ENCODE peak calls at places on chromosomes 3 and 15, in four cellular contexts. One of them, this sample, is unnamed.

GRCh38 chr15:61195116-61196002 is 33.7 kb downstream of the RORA start:
- DNase-seq in HFF-Myc: peak
- DNase-seq in CD8-positive, alpha-beta T cell: no peak
- DNase-seq in stomach: no peak
- DNase-seq in this sample: no peak

GRCh38 chr3:623914-624545 is 427.5 kb downstream of the CHL1 start:
- DNase-seq in HFF-Myc: no peak
- DNase-seq in CD8-positive, alpha-beta T cell: no peak
- DNase-seq in stomach: no peak
- DNase-seq in this sample: no peak

GRCh38 chr3:196327405-196327804 is 9.4 kb upstream of the DYNLT2B start:
- DNase-seq in HFF-Myc: no peak
- DNase-seq in CD8-positive, alpha-beta T cell: no peak
- DNase-seq in stomach: peak
- DNase-seq in this sample: no peak

GRCh38 chr3:183460059-183461052 is 31.9 kb upstream of the MCF2L2 start:
- DNase-seq in HFF-Myc: no peak
- DNase-seq in CD8-positive, alpha-beta T cell: no peak
- DNase-seq in stomach: no peak
- DNase-seq in this sample: no peak

GRCh38 chr3:176328198-176328597 is 869.1 kb downstream of the TBL1XR1 start:
- DNase-seq in HFF-Myc: no peak
- DNase-seq in CD8-positive, alpha-beta T cell: no peak
- DNase-seq in stomach: no peak
- DNase-seq in this sample: no peak

GRCh38 chr15:68627476-68627875 is 48.7 kb downstream of the CORO2B start:
- DNase-seq in HFF-Myc: no peak
- DNase-seq in CD8-positive, alpha-beta T cell: no peak
- DNase-seq in stomach: no peak
- DNase-seq in this sample: no peak

GRCh38 chr3:194930439-194931204 is 244.9 kb downstream of the FAM43A start:
- DNase-seq in HFF-Myc: peak
- DNase-seq in CD8-positive, alpha-beta T cell: no peak
- DNase-seq in stomach: no peak
- DNase-seq in this sample: no peak

GRCh38 chr15:96334017-96334704 is 3.7 kb downstream of the NR2F2 start:
- DNase-seq in HFF-Myc: no peak
- DNase-seq in CD8-positive, alpha-beta T cell: no peak
- DNase-seq in stomach: no peak
- DNase-seq in this sample: no peak

GRCh38 chr3:151903501-151903991 is 30.1 kb downstream of the SUCNR1 start:
- DNase-seq in HFF-Myc: no peak
- DNase-seq in CD8-positive, alpha-beta T cell: no peak
- DNase-seq in stomach: no peak
- DNase-seq in this sample: no peak

GRCh38 chr15:55742498-55742926 is 440 bp downstream of the PRTG start:
- DNase-seq in HFF-Myc: no peak
- DNase-seq in CD8-positive, alpha-beta T cell: no peak
- DNase-seq in stomach: no peak
- DNase-seq in this sample: no peak

GRCh38 chr3:97835761-97836160 is 13.9 kb downstream of the CRYBG3 start:
- DNase-seq in HFF-Myc: no peak
- DNase-seq in CD8-positive, alpha-beta T cell: no peak
- DNase-seq in stomach: no peak
- DNase-seq in this sample: no peak

GRCh38 chr15:98958918-98959639 is 48.5 kb downstream of the PGPEP1L start:
- DNase-seq in HFF-Myc: no peak
- DNase-seq in CD8-positive, alpha-beta T cell: no peak
- DNase-seq in stomach: no peak
- DNase-seq in this sample: peak

GRCh38 chr3:69410301-69410700 is 24.4 kb upstream of the FRMD4B start:
- DNase-seq in HFF-Myc: peak
- DNase-seq in CD8-positive, alpha-beta T cell: peak
- DNase-seq in stomach: peak
- DNase-seq in this sample: no peak

DNA sequence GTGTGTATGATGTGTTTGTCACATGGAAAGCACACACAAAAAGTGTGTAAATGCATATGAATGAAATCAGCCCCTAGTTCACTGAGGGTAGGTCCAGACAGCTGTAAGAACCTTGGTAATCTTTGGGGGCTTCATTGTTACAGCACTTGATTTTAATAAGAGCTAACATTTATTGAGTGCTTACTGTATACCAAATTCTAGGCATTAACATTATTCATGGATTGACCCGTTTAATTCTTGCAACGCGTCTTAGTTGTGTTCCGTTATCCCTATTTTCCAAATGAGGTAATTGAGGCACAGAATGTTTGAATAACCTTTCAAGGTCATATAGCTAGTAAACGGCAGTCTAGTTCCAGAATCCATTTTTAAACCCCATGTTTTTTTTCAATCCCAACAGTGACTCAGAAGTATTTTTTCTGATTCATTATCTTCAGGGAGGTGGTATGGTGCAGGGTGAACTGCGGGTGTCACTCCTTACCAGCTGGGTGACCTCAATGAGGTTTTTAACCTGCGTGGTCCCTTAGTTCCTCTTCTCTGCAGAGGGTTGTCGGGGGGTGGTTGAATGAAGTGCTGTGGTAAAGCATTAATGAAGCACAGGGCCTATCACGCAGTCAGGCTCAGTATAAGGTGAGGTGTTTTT is 14.2 kb downstream of the RAB8B start:
- DNase-seq in HFF-Myc: no peak
- DNase-seq in CD8-positive, alpha-beta T cell: peak
- DNase-seq in stomach: no peak
- DNase-seq in this sample: no peak
- TF ChIP-seq CTCF in HFF-Myc: no peak
- TF ChIP-seq CTCF in CD8-positive, alpha-beta T cell: no peak
- TF ChIP-seq CTCF in stomach: no peak
- TF ChIP-seq CTCF in this sample: no peak

GRCh38 chr15:85760049-85760448 is 34.7 kb downstream of the KLHL25 start:
- DNase-seq in HFF-Myc: no peak
- DNase-seq in CD8-positive, alpha-beta T cell: no peak
- DNase-seq in stomach: no peak
- DNase-seq in this sample: peak

GRCh38 chr15:85762039-85762755 is 32.5 kb downstream of the KLHL25 start:
- DNase-seq in HFF-Myc: no peak
- DNase-seq in CD8-positive, alpha-beta T cell: no peak
- DNase-seq in stomach: no peak
- DNase-seq in this sample: no peak

GRCh38 chr15:85759391-85759790 is 35.3 kb downstream of the KLHL25 start:
- DNase-seq in HFF-Myc: no peak
- DNase-seq in CD8-positive, alpha-beta T cell: no peak
- DNase-seq in stomach: peak
- DNase-seq in this sample: peak

GRCh38 chr15:85761635-85762034 is 33.1 kb downstream of the KLHL25 start:
- DNase-seq in HFF-Myc: no peak
- DNase-seq in CD8-positive, alpha-beta T cell: no peak
- DNase-seq in stomach: no peak
- DNase-seq in this sample: no peak

GRCh38 chr15:85760531-85761371 is 34.0 kb downstream of the KLHL25 start:
- DNase-seq in HFF-Myc: no peak
- DNase-seq in CD8-positive, alpha-beta T cell: no peak
- DNase-seq in stomach: no peak
- DNase-seq in this sample: no peak
- TF ChIP-seq CTCF in HFF-Myc: no peak
- TF ChIP-seq CTCF in CD8-positive, alpha-beta T cell: no peak
- TF ChIP-seq CTCF in stomach: no peak
- TF ChIP-seq CTCF in this sample: peak

GRCh38 chr15:80059786-80060489 is 462 bp downstream of the ZFAND6 start:
- DNase-seq in HFF-Myc: no peak
- DNase-seq in CD8-positive, alpha-beta T cell: no peak
- DNase-seq in stomach: peak
- DNase-seq in this sample: no peak
- TF ChIP-seq CTCF in HFF-Myc: no peak
- TF ChIP-seq CTCF in CD8-positive, alpha-beta T cell: no peak
- TF ChIP-seq CTCF in stomach: no peak
- TF ChIP-seq CTCF in this sample: no peak

DNA sequence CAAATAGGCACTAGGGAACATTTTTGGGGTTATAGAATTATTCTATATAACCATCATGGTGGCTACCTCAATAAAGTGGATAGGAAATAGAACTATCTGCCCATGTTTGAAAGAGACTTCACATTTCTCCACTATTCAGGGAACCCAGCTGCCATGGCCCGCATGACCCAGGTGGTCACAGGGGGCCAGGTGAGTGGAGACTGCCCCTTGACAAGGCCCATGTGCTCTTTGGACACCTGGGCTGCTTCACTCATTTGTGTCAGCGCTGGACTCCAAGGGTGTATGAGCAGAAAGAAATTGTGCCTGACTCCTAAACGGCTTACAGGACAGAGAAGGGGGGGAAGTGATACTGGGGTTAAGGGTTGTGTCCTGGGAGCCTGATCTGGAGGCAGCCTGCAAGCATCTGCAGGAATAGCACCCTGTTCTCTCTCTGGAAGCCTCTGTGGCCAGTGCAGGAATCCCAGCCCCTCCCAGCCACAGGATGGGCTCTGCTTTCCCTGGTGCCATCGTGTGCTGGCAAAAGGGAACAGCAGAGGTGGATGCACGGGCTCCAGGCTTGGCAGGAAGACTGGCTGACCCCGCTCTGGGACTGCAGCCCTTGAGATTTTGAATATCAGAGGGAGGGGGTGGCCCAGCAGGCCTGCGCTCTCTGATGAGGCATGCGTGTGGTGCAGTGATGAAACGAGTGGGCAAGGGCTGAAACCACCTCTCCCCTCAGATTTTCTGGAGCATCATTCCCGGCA is 9.1 kb upstream of the C3orf22 start:
- DNase-seq in HFF-Myc: no peak
- DNase-seq in CD8-positive, alpha-beta T cell: no peak
- DNase-seq in stomach: no peak
- DNase-seq in this sample: no peak
- TF ChIP-seq CTCF in HFF-Myc: no peak
- TF ChIP-seq CTCF in CD8-positive, alpha-beta T cell: no peak
- TF ChIP-seq CTCF in stomach: no peak
- TF ChIP-seq CTCF in this sample: peak

GRCh38 chr15:48340111-48340510 is 8.9 kb downstream of the DUT start:
- DNase-seq in HFF-Myc: no peak
- DNase-seq in CD8-positive, alpha-beta T cell: no peak
- DNase-seq in stomach: no peak
- DNase-seq in this sample: no peak

GRCh38 chr15:48337626-48338025 is 6.4 kb downstream of the DUT start:
- DNase-seq in HFF-Myc: no peak
- DNase-seq in CD8-positive, alpha-beta T cell: no peak
- DNase-seq in stomach: no peak
- DNase-seq in this sample: no peak

GRCh38 chr15:48333553-48333952 is 2.3 kb downstream of the DUT start:
- DNase-seq in HFF-Myc: no peak
- DNase-seq in CD8-positive, alpha-beta T cell: no peak
- DNase-seq in stomach: no peak
- DNase-seq in this sample: no peak

GRCh38 chr15:48334260-48334659 is 3.0 kb downstream of the DUT start:
- DNase-seq in HFF-Myc: no peak
- DNase-seq in CD8-positive, alpha-beta T cell: no peak
- DNase-seq in stomach: no peak
- DNase-seq in this sample: no peak

DNA sequence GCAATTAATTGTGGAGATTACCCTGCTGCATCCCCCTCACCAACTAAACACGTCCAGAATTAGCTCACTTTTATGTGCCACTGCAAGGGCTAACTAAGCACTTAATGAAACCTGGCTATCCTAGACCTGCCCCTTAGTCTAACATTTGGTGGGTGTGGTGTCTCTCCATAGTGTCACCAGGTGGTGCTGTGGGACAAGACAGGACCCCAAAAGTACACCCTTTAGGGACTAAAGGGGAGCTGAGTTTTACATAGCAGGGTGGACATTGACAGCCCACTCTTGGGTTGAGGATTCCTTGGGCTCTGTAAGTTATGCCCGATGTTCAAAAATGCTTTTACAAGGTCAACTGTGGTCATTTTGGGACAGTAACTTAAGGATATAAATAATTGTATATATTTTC is 5.7 kb downstream of the DUT start:
- DNase-seq in HFF-Myc: no peak
- DNase-seq in CD8-positive, alpha-beta T cell: no peak
- DNase-seq in stomach: no peak
- DNase-seq in this sample: no peak
- TF ChIP-seq CTCF in HFF-Myc: peak
- TF ChIP-seq CTCF in CD8-positive, alpha-beta T cell: no peak
- TF ChIP-seq CTCF in stomach: no peak
- TF ChIP-seq CTCF in this sample: peak

GRCh38 chr3:16178628-16178988 is 4.1 kb downstream of the GALNT15 start:
- DNase-seq in HFF-Myc: no peak
- DNase-seq in CD8-positive, alpha-beta T cell: no peak
- DNase-seq in stomach: no peak
- DNase-seq in this sample: no peak
- TF ChIP-seq CTCF in HFF-Myc: no peak
- TF ChIP-seq CTCF in CD8-positive, alpha-beta T cell: no peak
- TF ChIP-seq CTCF in stomach: no peak
- TF ChIP-seq CTCF in this sample: peak

GRCh38 chr15:64356443-64357040 is 569 bp upstream of the CSNK1G1 start:
- DNase-seq in HFF-Myc: peak
- DNase-seq in CD8-positive, alpha-beta T cell: no peak
- DNase-seq in stomach: no peak
- DNase-seq in this sample: no peak
- TF ChIP-seq CTCF in HFF-Myc: no peak
- TF ChIP-seq CTCF in CD8-positive, alpha-beta T cell: peak
- TF ChIP-seq CTCF in stomach: no peak
- TF ChIP-seq CTCF in this sample: peak

DNA sequence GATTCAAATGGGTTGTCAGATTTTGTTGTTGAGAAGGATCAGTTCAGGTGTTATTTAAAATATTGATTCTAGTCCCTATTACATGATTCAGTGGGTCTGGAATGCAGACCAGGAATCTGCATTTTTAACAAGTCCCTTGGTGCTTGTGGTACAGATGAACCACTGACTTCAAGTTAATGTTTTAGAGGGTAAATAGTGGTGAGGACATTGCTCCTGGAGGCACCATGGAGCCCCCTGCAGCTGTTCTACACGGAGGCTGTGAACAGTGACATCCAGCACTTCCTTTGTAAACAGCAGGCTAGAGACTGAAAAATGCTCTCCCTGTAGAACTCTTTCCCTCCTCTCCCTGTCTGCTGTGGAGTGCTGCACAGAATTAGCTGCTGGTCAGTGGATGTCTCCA is 4.8 kb upstream of the FSIP1 start:
- DNase-seq in HFF-Myc: no peak
- DNase-seq in CD8-positive, alpha-beta T cell: no peak
- DNase-seq in stomach: no peak
- DNase-seq in this sample: no peak
- TF ChIP-seq CTCF in HFF-Myc: no peak
- TF ChIP-seq CTCF in CD8-positive, alpha-beta T cell: no peak
- TF ChIP-seq CTCF in stomach: no peak
- TF ChIP-seq CTCF in this sample: no peak

GRCh38 chr3:29156071-29156715 is 124.7 kb upstream of the RBMS3 start:
- DNase-seq in HFF-Myc: no peak
- DNase-seq in CD8-positive, alpha-beta T cell: no peak
- DNase-seq in stomach: no peak
- DNase-seq in this sample: no peak

GRCh38 chr3:29153811-29154210 is 127.1 kb upstream of the RBMS3 start:
- DNase-seq in HFF-Myc: no peak
- DNase-seq in CD8-positive, alpha-beta T cell: peak
- DNase-seq in stomach: no peak
- DNase-seq in this sample: no peak

GRCh38 chr3:29152379-29152778 is 128.5 kb upstream of the RBMS3 start:
- DNase-seq in HFF-Myc: no peak
- DNase-seq in CD8-positive, alpha-beta T cell: no peak
- DNase-seq in stomach: no peak
- DNase-seq in this sample: no peak
- TF ChIP-seq CTCF in HFF-Myc: no peak
- TF ChIP-seq CTCF in CD8-positive, alpha-beta T cell: no peak
- TF ChIP-seq CTCF in stomach: no peak
- TF ChIP-seq CTCF in this sample: peak

This sample was measured in chondrocyte.